ENCODE peak calls at places on chromosomes 7 and 10, in eight cellular contexts. One of them, this sample, is unnamed.

GRCh38 chr7:14807498-14807897 is 95.1 kb downstream of the DGKB start:
- DNase-seq in GM12865: no peak
- DNase-seq in HepG2: no peak
- DNase-seq in OCI-LY7: no peak
- DNase-seq in neural crest cell: no peak
- DNase-seq in activated CD8-positive, alpha-beta T cell treated with anti-CD3 and anti-CD28 coated beads for 36 hours: no peak
- DNase-seq in choroid plexus epithelial cell: no peak
- DNase-seq in stomach: no peak
- DNase-seq in this sample: no peak

GRCh38 chr10:43236176-43236850 is 30.6 kb downstream of the RASGEF1A start:
- DNase-seq in GM12865: no peak
- DNase-seq in choroid plexus epithelial cell: no peak
- DNase-seq in neural crest cell: no peak
- DNase-seq in HepG2: no peak
- DNase-seq in stomach: no peak
- DNase-seq in OCI-LY7: no peak
- DNase-seq in activated CD8-positive, alpha-beta T cell treated with anti-CD3 and anti-CD28 coated beads for 36 hours: no peak
- DNase-seq in this sample: no peak

GRCh38 chr10:44914891-44915290 is 3.8 kb downstream of the TMEM72 start:
- DNase-seq in neural crest cell: no peak
- DNase-seq in choroid plexus epithelial cell: no peak
- DNase-seq in activated CD8-positive, alpha-beta T cell treated with anti-CD3 and anti-CD28 coated beads for 36 hours: no peak
- DNase-seq in HepG2: no peak
- DNase-seq in OCI-LY7: no peak
- DNase-seq in stomach: no peak
- DNase-seq in GM12865: no peak
- DNase-seq in this sample: no peak

GRCh38 chr7:100632951-100633717 is 8.2 kb downstream of the TFR2 start:
- DNase-seq in choroid plexus epithelial cell: peak; percentile 12
- DNase-seq in OCI-LY7: peak; percentile 84
- DNase-seq in GM12865: peak; percentile 87
- DNase-seq in stomach: peak; percentile 61
- DNase-seq in neural crest cell: peak; percentile 41
- DNase-seq in activated CD8-positive, alpha-beta T cell treated with anti-CD3 and anti-CD28 coated beads for 36 hours: peak; percentile 73
- DNase-seq in HepG2: no peak
- DNase-seq in this sample: peak; percentile 37

GRCh38 chr7:142389544-142389943 is 131.7 kb upstream of the PRSS58 start:
- DNase-seq in GM12865: no peak
- DNase-seq in OCI-LY7: no peak
- DNase-seq in choroid plexus epithelial cell: peak; percentile 37
- DNase-seq in activated CD8-positive, alpha-beta T cell treated with anti-CD3 and anti-CD28 coated beads for 36 hours: no peak
- DNase-seq in HepG2: peak; percentile 12
- DNase-seq in neural crest cell: no peak
- DNase-seq in stomach: no peak
- DNase-seq in this sample: no peak

GRCh38 chr10:100009283-100009792 is 409 bp downstream of the DNMBP start:
- DNase-seq in GM12865: no peak
- DNase-seq in OCI-LY7: no peak
- DNase-seq in HepG2: peak; percentile 18
- DNase-seq in stomach: peak; percentile 61
- DNase-seq in choroid plexus epithelial cell: peak; percentile 56
- DNase-seq in activated CD8-positive, alpha-beta T cell treated with anti-CD3 and anti-CD28 coated beads for 36 hours: peak; percentile 15
- DNase-seq in neural crest cell: peak; percentile 53
- DNase-seq in this sample: no peak

GRCh38 chr7:6619961-6620360 is 4.6 kb downstream of the ZNF853 start:
- DNase-seq in neural crest cell: no peak
- DNase-seq in choroid plexus epithelial cell: no peak
- DNase-seq in stomach: no peak
- DNase-seq in activated CD8-positive, alpha-beta T cell treated with anti-CD3 and anti-CD28 coated beads for 36 hours: no peak
- DNase-seq in GM12865: peak; percentile 43
- DNase-seq in OCI-LY7: peak; percentile 51
- DNase-seq in HepG2: no peak
- DNase-seq in this sample: no peak

GRCh38 chr10:47030191-47030698 is 119.0 kb downstream of the PTPN20 start:
- DNase-seq in neural crest cell: no peak
- DNase-seq in HepG2: no peak
- DNase-seq in GM12865: no peak
- DNase-seq in activated CD8-positive, alpha-beta T cell treated with anti-CD3 and anti-CD28 coated beads for 36 hours: no peak
- DNase-seq in choroid plexus epithelial cell: no peak
- DNase-seq in OCI-LY7: no peak
- DNase-seq in stomach: peak; percentile 14
- DNase-seq in this sample: no peak

GRCh38 chr7:121187676-121188075 is 141.1 kb upstream of the WNT16 start:
- DNase-seq in choroid plexus epithelial cell: peak; percentile 43
- DNase-seq in activated CD8-positive, alpha-beta T cell treated with anti-CD3 and anti-CD28 coated beads for 36 hours: no peak
- DNase-seq in stomach: no peak
- DNase-seq in OCI-LY7: no peak
- DNase-seq in GM12865: no peak
- DNase-seq in neural crest cell: no peak
- DNase-seq in HepG2: no peak
- DNase-seq in this sample: no peak

GRCh38 chr7:100071018-100071723 is 10.4 kb downstream of the ZNF3 start:
- DNase-seq in stomach: no peak
- DNase-seq in activated CD8-positive, alpha-beta T cell treated with anti-CD3 and anti-CD28 coated beads for 36 hours: no peak
- DNase-seq in OCI-LY7: no peak
- DNase-seq in neural crest cell: no peak
- DNase-seq in GM12865: no peak
- DNase-seq in choroid plexus epithelial cell: no peak
- DNase-seq in HepG2: no peak
- DNase-seq in this sample: no peak

GRCh38 chr10:22466763-22467334 is 121.6 kb downstream of the SPAG6 start:
- DNase-seq in HepG2: no peak
- DNase-seq in activated CD8-positive, alpha-beta T cell treated with anti-CD3 and anti-CD28 coated beads for 36 hours: no peak
- DNase-seq in neural crest cell: no peak
- DNase-seq in GM12865: no peak
- DNase-seq in stomach: no peak
- DNase-seq in choroid plexus epithelial cell: no peak
- DNase-seq in OCI-LY7: no peak
- DNase-seq in this sample: no peak

GRCh38 chr10:17229016-17229716 is 1.1 kb downstream of the VIM start:
- DNase-seq in activated CD8-positive, alpha-beta T cell treated with anti-CD3 and anti-CD28 coated beads for 36 hours: peak; percentile 77
- DNase-seq in stomach: peak; percentile 73
- DNase-seq in HepG2: no peak
- DNase-seq in choroid plexus epithelial cell: peak; percentile 91
- DNase-seq in neural crest cell: peak; percentile 84
- DNase-seq in OCI-LY7: no peak
- DNase-seq in GM12865: peak; percentile 56
- DNase-seq in this sample: peak; percentile 64
- TF ChIP-seq CTCF in activated CD8-positive, alpha-beta T cell treated with anti-CD3 and anti-CD28 coated beads for 36 hours: no peak
- TF ChIP-seq CTCF in stomach: no peak
- TF ChIP-seq CTCF in HepG2: no peak
- TF ChIP-seq CTCF in choroid plexus epithelial cell: no peak
- TF ChIP-seq CTCF in neural crest cell: no peak
- TF ChIP-seq CTCF in OCI-LY7: no peak
- TF ChIP-seq CTCF in GM12865: no peak
- TF ChIP-seq CTCF in this sample: no peak

GRCh38 chr10:75096749-75097148 is 14.7 kb upstream of the SAMD8 start:
- DNase-seq in neural crest cell: no peak
- DNase-seq in choroid plexus epithelial cell: no peak
- DNase-seq in HepG2: no peak
- DNase-seq in stomach: no peak
- DNase-seq in activated CD8-positive, alpha-beta T cell treated with anti-CD3 and anti-CD28 coated beads for 36 hours: no peak
- DNase-seq in GM12865: no peak
- DNase-seq in OCI-LY7: no peak
- DNase-seq in this sample: no peak

GRCh38 chr10:75095631-75096030 is 15.8 kb upstream of the SAMD8 start:
- DNase-seq in stomach: no peak
- DNase-seq in activated CD8-positive, alpha-beta T cell treated with anti-CD3 and anti-CD28 coated beads for 36 hours: no peak
- DNase-seq in OCI-LY7: no peak
- DNase-seq in HepG2: no peak
- DNase-seq in neural crest cell: no peak
- DNase-seq in choroid plexus epithelial cell: no peak
- DNase-seq in GM12865: no peak
- DNase-seq in this sample: no peak

GRCh38 chr10:75098902-75099673 is 12.4 kb upstream of the SAMD8 start:
- DNase-seq in choroid plexus epithelial cell: no peak
- DNase-seq in stomach: no peak
- DNase-seq in activated CD8-positive, alpha-beta T cell treated with anti-CD3 and anti-CD28 coated beads for 36 hours: no peak
- DNase-seq in HepG2: no peak
- DNase-seq in GM12865: no peak
- DNase-seq in neural crest cell: no peak
- DNase-seq in OCI-LY7: no peak
- DNase-seq in this sample: no peak

GRCh38 chr10:75099952-75100763 is 11.3 kb upstream of the SAMD8 start:
- DNase-seq in neural crest cell: peak; percentile 89
- DNase-seq in OCI-LY7: peak; percentile 70
- DNase-seq in activated CD8-positive, alpha-beta T cell treated with anti-CD3 and anti-CD28 coated beads for 36 hours: peak; percentile 85
- DNase-seq in GM12865: peak; percentile 83
- DNase-seq in stomach: peak; percentile 87
- DNase-seq in HepG2: peak; percentile 50
- DNase-seq in choroid plexus epithelial cell: peak; percentile 72
- DNase-seq in this sample: peak; percentile 83

DNA sequence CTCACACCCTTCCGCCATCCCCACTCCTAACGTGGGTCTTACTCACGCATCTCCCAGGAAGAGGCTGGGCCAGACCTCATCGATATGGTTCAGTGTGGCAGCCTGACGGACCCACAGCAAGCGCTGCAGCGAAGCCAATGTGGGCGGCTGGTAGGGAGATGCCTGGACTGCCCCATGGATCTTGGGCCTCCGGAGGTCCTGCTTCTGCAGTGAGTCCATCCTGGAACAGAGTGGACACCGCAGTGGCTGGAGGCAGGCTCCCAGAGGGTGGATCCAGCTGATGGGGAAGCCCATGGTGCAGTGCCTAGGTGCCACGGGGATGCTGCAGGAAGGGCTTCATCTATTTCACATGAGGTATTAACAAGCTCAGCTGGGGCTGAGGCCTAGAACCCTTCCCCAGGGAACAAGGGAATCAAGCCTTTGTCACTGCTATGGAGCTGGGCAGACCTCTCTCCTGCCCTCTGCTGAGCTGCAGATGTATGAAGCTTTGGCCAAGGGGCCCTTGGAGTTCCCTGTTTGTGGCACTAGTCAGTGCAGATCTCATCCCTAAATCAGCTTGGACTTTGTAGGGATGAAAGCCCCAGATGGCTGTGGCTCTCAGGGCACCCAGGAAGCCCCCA is 13.7 kb upstream of the SAMD8 start:
- DNase-seq in activated CD8-positive, alpha-beta T cell treated with anti-CD3 and anti-CD28 coated beads for 36 hours: no peak
- DNase-seq in HepG2: peak; percentile 20
- DNase-seq in neural crest cell: no peak
- DNase-seq in stomach: no peak
- DNase-seq in GM12865: no peak
- DNase-seq in choroid plexus epithelial cell: peak; percentile 34
- DNase-seq in OCI-LY7: peak; percentile 14
- DNase-seq in this sample: no peak
- TF ChIP-seq CTCF in activated CD8-positive, alpha-beta T cell treated with anti-CD3 and anti-CD28 coated beads for 36 hours: no peak
- TF ChIP-seq CTCF in HepG2: peak; percentile 67
- TF ChIP-seq CTCF in neural crest cell: peak; percentile 28
- TF ChIP-seq CTCF in stomach: no peak
- TF ChIP-seq CTCF in GM12865: peak; percentile 27
- TF ChIP-seq CTCF in choroid plexus epithelial cell: peak; percentile 56
- TF ChIP-seq CTCF in OCI-LY7: peak; percentile 33
- TF ChIP-seq CTCF in this sample: no peak

GRCh38 chr7:24979470-24979862 is 512 bp downstream of the OSBPL3 start:
- DNase-seq in activated CD8-positive, alpha-beta T cell treated with anti-CD3 and anti-CD28 coated beads for 36 hours: peak; percentile 88
- DNase-seq in GM12865: peak; percentile 92
- DNase-seq in neural crest cell: peak; percentile 51
- DNase-seq in HepG2: peak; percentile 47
- DNase-seq in choroid plexus epithelial cell: peak; percentile 72
- DNase-seq in stomach: peak; percentile 78
- DNase-seq in OCI-LY7: peak; percentile 89
- DNase-seq in this sample: peak; percentile 77
- TF ChIP-seq CTCF in activated CD8-positive, alpha-beta T cell treated with anti-CD3 and anti-CD28 coated beads for 36 hours: peak; percentile 40
- TF ChIP-seq CTCF in GM12865: peak; percentile 56
- TF ChIP-seq CTCF in neural crest cell: peak; percentile 66
- TF ChIP-seq CTCF in HepG2: peak; percentile 77
- TF ChIP-seq CTCF in choroid plexus epithelial cell: peak; percentile 48
- TF ChIP-seq CTCF in stomach: no peak
- TF ChIP-seq CTCF in OCI-LY7: peak; percentile 68
- TF ChIP-seq CTCF in this sample: no peak

GRCh38 chr10:68792115-68792514 is 35.2 kb upstream of the STOX1 start:
- DNase-seq in OCI-LY7: peak; percentile 5
- DNase-seq in HepG2: no peak
- DNase-seq in stomach: no peak
- DNase-seq in neural crest cell: no peak
- DNase-seq in activated CD8-positive, alpha-beta T cell treated with anti-CD3 and anti-CD28 coated beads for 36 hours: no peak
- DNase-seq in GM12865: no peak
- DNase-seq in choroid plexus epithelial cell: peak; percentile 56
- DNase-seq in this sample: no peak
- TF ChIP-seq CTCF in OCI-LY7: peak; percentile 63
- TF ChIP-seq CTCF in HepG2: no peak
- TF ChIP-seq CTCF in stomach: no peak
- TF ChIP-seq CTCF in neural crest cell: peak; percentile 53
- TF ChIP-seq CTCF in activated CD8-positive, alpha-beta T cell treated with anti-CD3 and anti-CD28 coated beads for 36 hours: peak; percentile 17
- TF ChIP-seq CTCF in GM12865: no peak
- TF ChIP-seq CTCF in choroid plexus epithelial cell: peak; percentile 40
- TF ChIP-seq CTCF in this sample: no peak

GRCh38 chr10:13234172-13234571 is at the start of gene UCMA:
- DNase-seq in HepG2: no peak
- DNase-seq in stomach: no peak
- DNase-seq in neural crest cell: no peak
- DNase-seq in GM12865: no peak
- DNase-seq in activated CD8-positive, alpha-beta T cell treated with anti-CD3 and anti-CD28 coated beads for 36 hours: no peak
- DNase-seq in choroid plexus epithelial cell: no peak
- DNase-seq in OCI-LY7: no peak
- DNase-seq in this sample: no peak

GRCh38 chr10:13231808-13232207 is 2.4 kb downstream of the UCMA start:
- DNase-seq in choroid plexus epithelial cell: no peak
- DNase-seq in HepG2: no peak
- DNase-seq in OCI-LY7: no peak
- DNase-seq in activated CD8-positive, alpha-beta T cell treated with anti-CD3 and anti-CD28 coated beads for 36 hours: no peak
- DNase-seq in GM12865: no peak
- DNase-seq in stomach: no peak
- DNase-seq in neural crest cell: no peak
- DNase-seq in this sample: no peak

GRCh38 chr10:13238271-13239077 is 4.3 kb upstream of the UCMA start:
- DNase-seq in HepG2: no peak
- DNase-seq in OCI-LY7: no peak
- DNase-seq in stomach: no peak
- DNase-seq in choroid plexus epithelial cell: no peak
- DNase-seq in activated CD8-positive, alpha-beta T cell treated with anti-CD3 and anti-CD28 coated beads for 36 hours: no peak
- DNase-seq in GM12865: no peak
- DNase-seq in neural crest cell: no peak
- DNase-seq in this sample: no peak

GRCh38 chr10:13231190-13231589 is 3.0 kb downstream of the UCMA start:
- DNase-seq in stomach: no peak
- DNase-seq in GM12865: no peak
- DNase-seq in HepG2: no peak
- DNase-seq in neural crest cell: no peak
- DNase-seq in OCI-LY7: no peak
- DNase-seq in activated CD8-positive, alpha-beta T cell treated with anti-CD3 and anti-CD28 coated beads for 36 hours: no peak
- DNase-seq in choroid plexus epithelial cell: no peak
- DNase-seq in this sample: no peak

GRCh38 chr10:13233358-13233757 is 816 bp downstream of the UCMA start:
- DNase-seq in choroid plexus epithelial cell: no peak
- DNase-seq in HepG2: no peak
- DNase-seq in stomach: no peak
- DNase-seq in neural crest cell: no peak
- DNase-seq in activated CD8-positive, alpha-beta T cell treated with anti-CD3 and anti-CD28 coated beads for 36 hours: no peak
- DNase-seq in GM12865: no peak
- DNase-seq in OCI-LY7: no peak
- DNase-seq in this sample: no peak
- TF ChIP-seq CTCF in choroid plexus epithelial cell: no peak
- TF ChIP-seq CTCF in HepG2: no peak
- TF ChIP-seq CTCF in stomach: no peak
- TF ChIP-seq CTCF in neural crest cell: no peak
- TF ChIP-seq CTCF in activated CD8-positive, alpha-beta T cell treated with anti-CD3 and anti-CD28 coated beads for 36 hours: no peak
- TF ChIP-seq CTCF in GM12865: no peak
- TF ChIP-seq CTCF in OCI-LY7: no peak
- TF ChIP-seq CTCF in this sample: no peak